ENCODE peak calls at places on chromosomes 4 and X, in six cellular contexts. H is trophoblast cell, I is right cardiac atrium, Q is mesendoderm, X is aorta, N is astrocyte. F is an unnamed sample.

GRCh38 chr4:99670409-99671073 is 12.9 kb upstream of the C4orf54 start:
- DNase-seq in H (peak), I (no peak), Q (peak), X (no peak), N (no peak), F (no peak)

GRCh38 chrX:29746326-29746725 is 469.0 kb upstream of the MAGEB2 start:
- DNase-seq in H (no peak), I (no peak), Q (no peak), X (no peak), N (peak), F (no peak)

GRCh38 chr4:186936496-186937375 is 213.1 kb upstream of the FAT1 start:
- DNase-seq in H (peak), I (no peak), Q (no peak), X (no peak), N (peak), F (no peak)

GRCh38 chr4:76549765-76550164 is 114.7 kb downstream of the SHROOM3 start:
- DNase-seq in H (no peak), I (no peak), Q (no peak), X (no peak), N (no peak), F (no peak)

GRCh38 chrX:153455571-153455970 is 9.7 kb upstream of the TREX2 start:
- DNase-seq in H (no peak), I (peak), Q (no peak), X (peak), N (no peak), F (no peak)

GRCh38 chr4:55675196-55675793 is 39.2 kb upstream of the NMU start:
- DNase-seq in H (no peak), I (no peak), Q (peak), X (no peak), N (no peak), F (no peak)

GRCh38 chrX:13691845-13692334 is 3.0 kb downstream of the RAB9A start:
- DNase-seq in H (peak), I (no peak), Q (peak), X (no peak), N (peak), F (peak)

GRCh38 chrX:3518870-3519269 is 172.4 kb upstream of the MXRA5 start:
- DNase-seq in H (peak), I (peak), Q (peak), X (no peak), N (peak), F (peak)

GRCh38 chr4:137129471-137130244 is 402.6 kb downstream of the PCDH18 start:
- DNase-seq in H (no peak), I (no peak), Q (no peak), X (no peak), N (peak), F (no peak)

GRCh38 chr4:74953647-74954046 is 20.7 kb downstream of the PARM1 start:
- DNase-seq in H (no peak), I (no peak), Q (no peak), X (no peak), N (no peak), F (no peak)

GRCh38 chr4:19883841-19884240 is 367.9 kb upstream of the SLIT2 start:
- DNase-seq in H (no peak), I (no peak), Q (no peak), X (no peak), N (no peak), F (no peak)

GRCh38 chr4:163404570-163404969 is 60.9 kb downstream of the NPY5R start:
- DNase-seq in H (no peak), I (no peak), Q (peak), X (no peak), N (no peak), F (no peak)

GRCh38 chr4:165684177-165684870 is 188.7 kb upstream of the TLL1 start:
- DNase-seq in H (no peak), I (no peak), Q (no peak), X (no peak), N (peak), F (no peak)

GRCh38 chr4:132108784-132109183 is 1040.3 kb upstream of the PCDH10 start:
- DNase-seq in H (no peak), I (no peak), Q (no peak), X (no peak), N (peak), F (no peak)

GRCh38 chr4:164402554-164402953 is 351.4 kb upstream of the SMIM31 start:
- DNase-seq in H (no peak), I (no peak), Q (no peak), X (no peak), N (no peak), F (no peak)

GRCh38 chr4:10656988-10657387 is 27.6 kb downstream of the CLNK start:
- DNase-seq in H (peak), I (no peak), Q (peak), X (no peak), N (peak), F (no peak)

GRCh38 chrX:136397001-136397400 is 90.7 kb upstream of the BRS3 start:
- DNase-seq in H (no peak), I (no peak), Q (peak), X (no peak), N (no peak), F (no peak)

GRCh38 chr4:7957113-7957656 is 17.5 kb upstream of the AFAP1 start:
- DNase-seq in H (peak), I (no peak), Q (peak), X (peak), N (no peak), F (no peak)

GRCh38 chr4:72209600-72209999 is 177.8 kb downstream of the NPFFR2 start:
- DNase-seq in H (peak), I (no peak), Q (peak), X (no peak), N (no peak), F (no peak)

GRCh38 chr4:142021181-142021580 is 384.8 kb downstream of the IL15 start:
- DNase-seq in H (peak), I (no peak), Q (no peak), X (no peak), N (peak), F (no peak)

GRCh38 chr4:162645381-162645780 is 481.6 kb upstream of the FSTL5 start:
- DNase-seq in H (peak), I (no peak), Q (peak), X (no peak), N (peak), F (no peak)

GRCh38 chrX:107576841-107577240 is 51.5 kb upstream of the PRPS1 start:
- DNase-seq in H (no peak), I (no peak), Q (no peak), X (no peak), N (no peak), F (no peak)

GRCh38 chrX:95764972-95765451 is 919.6 kb upstream of the DIAPH2 start:
- DNase-seq in H (peak), I (no peak), Q (peak), X (no peak), N (peak), F (peak)

GRCh38 chr4:5051210-5051691 is at the start of gene STK32B:
- DNase-seq in H (no peak), I (peak), Q (peak), X (peak), N (peak), F (peak)
- H3K27ac ChIP-seq in H (no peak), I (no peak), Q (no peak), X (no peak), N (peak), F (no peak)

DNA sequence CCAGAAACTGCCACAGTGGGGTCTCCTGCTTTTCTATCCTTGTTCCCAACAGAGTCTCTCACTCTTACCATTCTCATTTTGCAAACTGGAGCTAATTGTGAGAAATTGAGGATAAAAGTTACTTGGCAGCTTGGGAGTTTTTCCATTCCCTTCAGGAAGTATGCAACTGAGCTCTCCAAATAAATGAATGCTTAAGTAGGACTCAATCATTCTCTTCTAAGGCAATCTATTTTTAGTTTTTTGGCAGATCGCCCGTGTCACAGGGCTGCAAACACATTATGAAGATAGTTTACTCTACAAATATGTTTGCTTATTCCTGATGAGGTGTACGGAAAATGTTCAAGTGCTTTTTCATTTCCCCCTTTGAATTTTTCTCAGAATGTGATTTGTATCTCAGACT is 5.3 kb downstream of the ASB11 start:
- DNase-seq in H (no peak), I (no peak), Q (no peak), X (no peak), N (peak), F (peak)
- H3K27ac ChIP-seq in H (no peak), I (peak), Q (no peak), X (no peak), N (no peak), F (no peak)

DNA sequence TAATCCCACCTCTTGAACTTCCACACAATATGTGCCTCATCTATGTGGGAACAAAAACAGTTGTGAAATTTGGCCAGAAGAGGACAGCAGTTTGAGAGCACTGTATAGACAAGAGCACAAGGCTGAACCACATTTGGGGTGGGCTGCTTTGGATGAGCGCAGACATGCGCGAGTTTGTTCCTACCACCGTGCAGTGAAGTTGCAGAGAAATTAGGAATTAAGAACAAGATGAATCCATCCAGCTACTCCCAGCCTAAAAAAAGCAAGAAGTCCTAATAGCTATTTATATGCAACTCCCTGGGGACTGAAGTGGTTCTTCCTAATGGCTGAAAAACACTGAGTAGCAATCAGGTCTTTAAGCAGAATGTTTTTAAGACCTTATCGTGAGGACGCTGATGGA is 1.0 kb downstream of the GAB3 start:
- DNase-seq in H (no peak), I (no peak), Q (no peak), X (no peak), N (no peak), F (no peak)
- H3K27ac ChIP-seq in H (no peak), I (no peak), Q (no peak), X (no peak), N (no peak), F (peak)

GRCh38 chrX:110965409-110965808 is 130.6 kb upstream of the PAK3 start:
- DNase-seq in H (peak), I (no peak), Q (no peak), X (no peak), N (peak), F (no peak)

GRCh38 chrX:110966839-110967238 is 129.2 kb upstream of the PAK3 start:
- DNase-seq in H (peak), I (no peak), Q (no peak), X (no peak), N (peak), F (no peak)

GRCh38 chrX:110966046-110966445 is 129.9 kb upstream of the PAK3 start:
- DNase-seq in H (no peak), I (no peak), Q (no peak), X (no peak), N (no peak), F (no peak)

GRCh38 chrX:110964761-110965160 is 131.2 kb upstream of the PAK3 start:
- DNase-seq in H (no peak), I (no peak), Q (peak), X (no peak), N (no peak), F (no peak)
- H3K27ac ChIP-seq in H (no peak), I (no peak), Q (no peak), X (no peak), N (no peak), F (no peak)

DNA sequence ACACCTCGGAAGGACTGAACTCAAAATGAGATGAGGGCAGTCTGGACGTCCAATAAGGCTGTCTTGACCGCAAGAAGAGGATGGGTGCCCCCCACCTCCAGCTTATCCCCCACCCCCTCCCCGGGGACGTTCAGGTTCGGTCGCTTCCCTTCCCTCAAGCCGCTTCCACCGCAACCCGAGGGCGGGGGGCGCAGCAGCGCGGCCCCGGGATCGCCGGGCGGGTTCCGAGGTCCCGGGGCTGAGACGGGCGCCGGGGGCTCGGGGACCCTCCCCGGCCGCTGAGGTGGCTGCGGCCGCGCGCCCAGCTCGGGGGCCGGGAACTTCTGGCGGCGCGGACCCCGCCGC is 458 bp downstream of the USP46 start:
- DNase-seq in H (no peak), I (peak), Q (peak), X (no peak), N (no peak), F (peak)
- H3K27ac ChIP-seq in H (peak), I (peak), Q (peak), X (peak), N (peak), F (peak)

DNA sequence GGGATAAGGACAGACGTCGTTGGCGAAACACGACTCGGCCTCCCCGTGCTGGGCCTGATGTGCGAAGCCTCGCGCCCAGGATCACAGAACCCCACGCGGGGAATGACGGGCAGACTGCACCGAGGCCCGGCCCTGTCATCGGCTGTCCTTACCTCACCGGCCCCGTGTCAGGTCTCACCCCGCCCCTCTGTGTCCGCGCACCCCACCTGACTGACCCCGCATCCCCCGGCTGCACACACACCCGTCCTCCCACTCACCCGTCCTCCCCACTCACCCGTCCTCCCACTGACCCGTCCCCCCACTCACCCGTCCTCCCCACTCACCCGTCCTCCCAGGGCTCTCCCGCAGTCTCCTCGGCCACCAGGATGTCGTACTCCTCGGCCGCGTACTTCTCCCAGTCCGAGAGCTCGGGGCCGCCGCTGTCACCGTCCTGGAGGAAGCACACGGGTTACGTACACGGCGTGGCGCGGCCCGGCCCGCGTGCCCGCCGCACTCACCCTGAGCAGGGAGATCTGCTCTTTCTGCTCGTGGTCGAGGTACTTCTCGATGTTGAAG is 19.8 kb upstream of the GTPBP6 start:
- DNase-seq in H (no peak), I (peak), Q (no peak), X (peak), N (no peak), F (no peak)
- H3K27ac ChIP-seq in H (no peak), I (no peak), Q (no peak), X (no peak), N (no peak), F (no peak)

GRCh38 chr4:91427171-91427570 is 876.6 kb upstream of the GRID2 start:
- DNase-seq in H (peak), I (no peak), Q (no peak), X (no peak), N (peak), F (no peak)
- H3K27ac ChIP-seq in H (no peak), I (no peak), Q (no peak), X (no peak), N (no peak), F (no peak)

GRCh38 chr4:174460684-174461083 is 61.6 kb downstream of the HPGD start:
- DNase-seq in H (no peak), I (no peak), Q (no peak), X (no peak), N (peak), F (no peak)
- H3K27ac ChIP-seq in H (no peak), I (no peak), Q (no peak), X (no peak), N (no peak), F (no peak)

DNA sequence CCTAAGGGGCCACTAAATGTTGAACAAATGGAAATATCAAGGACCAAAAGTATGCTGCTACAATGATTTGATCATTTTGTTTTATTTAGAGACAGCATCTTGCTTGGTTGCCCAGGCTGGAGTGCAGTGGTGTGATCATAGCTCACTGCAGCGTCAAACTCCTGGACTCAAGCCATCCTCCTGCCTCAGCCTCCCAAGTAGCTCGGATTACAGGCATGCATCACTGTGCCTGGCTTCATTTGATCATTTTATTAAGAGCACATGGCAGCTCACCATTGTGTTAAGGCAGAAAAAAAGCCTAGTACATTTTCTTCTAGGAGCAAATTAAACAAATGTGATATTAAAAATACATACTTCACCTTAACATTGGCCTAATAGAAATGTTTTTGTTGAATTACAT is 52.7 kb downstream of the DCLK2 start:
- DNase-seq in H (no peak), I (no peak), Q (no peak), X (no peak), N (peak), F (no peak)
- H3K27ac ChIP-seq in H (no peak), I (no peak), Q (no peak), X (no peak), N (no peak), F (no peak)

GRCh38 chr4:173259310-173259709 is 74.8 kb downstream of the HMGB2 start:
- DNase-seq in H (no peak), I (no peak), Q (no peak), X (no peak), N (no peak), F (no peak)

GRCh38 chr4:173261052-173261451 is 73.1 kb downstream of the HMGB2 start:
- DNase-seq in H (no peak), I (no peak), Q (no peak), X (no peak), N (no peak), F (no peak)

GRCh38 chr4:173264960-173265281 is 69.2 kb downstream of the HMGB2 start:
- DNase-seq in H (no peak), I (no peak), Q (no peak), X (no peak), N (no peak), F (no peak)

GRCh38 chr4:173264245-173264959 is 69.8 kb downstream of the HMGB2 start:
- DNase-seq in H (no peak), I (peak), Q (no peak), X (no peak), N (peak), F (peak)

DNA sequence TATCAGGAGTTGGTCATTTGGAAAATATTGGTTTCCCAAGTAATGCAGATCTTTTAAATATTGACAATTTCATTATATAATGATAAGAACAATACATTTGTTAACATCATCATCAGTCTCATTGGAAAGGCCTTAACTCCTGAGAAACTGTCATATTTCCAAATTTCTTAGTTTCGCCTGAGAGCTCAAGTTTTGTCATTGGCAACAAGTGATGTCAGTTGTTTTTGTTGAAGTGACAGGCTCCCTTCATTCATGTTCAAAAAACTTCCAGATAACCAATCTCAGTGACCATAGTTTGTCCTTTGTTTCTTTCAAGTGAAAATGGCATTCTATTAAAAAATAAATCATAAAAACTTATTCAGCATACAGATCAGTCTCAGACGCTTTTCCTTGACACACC is 71.8 kb downstream of the HMGB2 start:
- DNase-seq in H (no peak), I (no peak), Q (no peak), X (no peak), N (no peak), F (no peak)
- H3K27ac ChIP-seq in H (no peak), I (no peak), Q (no peak), X (no peak), N (no peak), F (no peak)